ENCODE peak calls at places on chromosomes 12 and 14, in nine cellular contexts. Z is fibroblast of mammary gland, C is GM12865, L is HFFc6, U is cardiac muscle cell, K is GM12878, W is GM20000, M is astrocyte of the cerebellum, R is kidney. S is an unnamed sample.
A peak's percentile ranks its signal among the peaks of the same experiment; 100 is the strongest.

GRCh38 chr12:20657496-20657895 is 37.6 kb upstream of the SLCO1C1 start:
- DNase-seq in Z (no peak), C (no peak), L (no peak), U (no peak), K (no peak), W (no peak), M (no peak), R (no peak), S (no peak)

GRCh38 chr12:26252946-26253345 is 57.6 kb downstream of the SSPN start:
- DNase-seq in Z (no peak), C (no peak), L (no peak), U (peak; percentile 49), K (no peak), W (no peak), M (no peak), R (no peak), S (no peak)

GRCh38 chr12:836952-837351 is 84.6 kb downstream of the WNK1 start:
- DNase-seq in Z (no peak), C (no peak), L (no peak), U (no peak), K (no peak), W (no peak), M (no peak), R (no peak), S (no peak)

GRCh38 chr14:72512925-72513324 is 381.0 kb downstream of the DPF3 start:
- DNase-seq in Z (no peak), C (no peak), L (no peak), U (no peak), K (no peak), W (no peak), M (no peak), R (no peak), S (no peak)

GRCh38 chr12:26643532-26644315 is 189.3 kb downstream of the ITPR2 start:
- DNase-seq in Z (no peak), C (no peak), L (no peak), U (no peak), K (no peak), W (no peak), M (no peak), R (no peak), S (no peak)

GRCh38 chr12:119613319-119613936 is 19.9 kb downstream of the TMEM233 start:
- DNase-seq in Z (peak; percentile 53), C (no peak), L (no peak), U (no peak), K (no peak), W (no peak), M (no peak), R (no peak), S (no peak)

GRCh38 chr14:26598081-26598671 is 343 bp upstream of the NOVA1 start:
- DNase-seq in Z (peak; percentile 94), C (no peak), L (no peak), U (peak; percentile 97), K (no peak), W (peak; percentile 17), M (peak; percentile 87), R (peak; percentile 91), S (peak; percentile 12)

GRCh38 chr12:6563448-6564050 is 4.5 kb downstream of the NOP2 start:
- DNase-seq in Z (peak; percentile 54), C (peak; percentile 70), L (no peak), U (peak; percentile 60), K (no peak), W (peak; percentile 75), M (no peak), R (peak; percentile 68), S (peak; percentile 85)

GRCh38 chr12:56107242-56107641 is 2.9 kb downstream of the PA2G4 start:
- DNase-seq in Z (no peak), C (no peak), L (no peak), U (no peak), K (no peak), W (no peak), M (no peak), R (no peak), S (no peak)

GRCh38 chr12:102539651-102540553 is 59.5 kb upstream of the IGF1 start:
- DNase-seq in Z (peak; percentile 71), C (no peak), L (peak; percentile 95), U (peak; percentile 53), K (no peak), W (no peak), M (no peak), R (no peak), S (no peak)

DNA sequence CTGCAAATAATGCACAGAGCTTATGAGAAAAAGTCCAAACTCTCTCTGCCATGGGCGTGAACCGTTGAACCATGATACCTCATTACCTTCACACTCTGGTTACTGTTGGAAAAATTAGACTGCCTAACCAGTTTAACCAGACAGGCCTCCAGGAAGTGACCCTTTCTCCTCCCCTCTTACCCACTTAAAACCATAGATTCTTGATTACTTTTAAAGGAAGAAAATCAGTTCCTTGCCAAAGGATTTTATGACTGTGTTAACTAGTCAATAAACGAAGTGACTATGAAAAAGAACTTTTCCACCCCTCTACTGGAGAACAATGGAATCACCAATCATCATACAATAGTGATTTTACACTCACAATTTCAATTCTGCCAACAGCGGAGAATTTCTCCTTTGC is 254.0 kb upstream of the ATP2B1 start:
- DNase-seq in Z (peak; percentile 19), C (no peak), L (no peak), U (no peak), K (no peak), W (no peak), M (no peak), R (no peak), S (no peak)
- TF ChIP-seq CTCF in Z (peak; percentile 33), C (peak; percentile 12), L (peak; percentile 68), U (peak; percentile 27), K (peak; percentile 13), W (no peak), M (peak; percentile 27), R (no peak), S (peak; percentile 34)

DNA sequence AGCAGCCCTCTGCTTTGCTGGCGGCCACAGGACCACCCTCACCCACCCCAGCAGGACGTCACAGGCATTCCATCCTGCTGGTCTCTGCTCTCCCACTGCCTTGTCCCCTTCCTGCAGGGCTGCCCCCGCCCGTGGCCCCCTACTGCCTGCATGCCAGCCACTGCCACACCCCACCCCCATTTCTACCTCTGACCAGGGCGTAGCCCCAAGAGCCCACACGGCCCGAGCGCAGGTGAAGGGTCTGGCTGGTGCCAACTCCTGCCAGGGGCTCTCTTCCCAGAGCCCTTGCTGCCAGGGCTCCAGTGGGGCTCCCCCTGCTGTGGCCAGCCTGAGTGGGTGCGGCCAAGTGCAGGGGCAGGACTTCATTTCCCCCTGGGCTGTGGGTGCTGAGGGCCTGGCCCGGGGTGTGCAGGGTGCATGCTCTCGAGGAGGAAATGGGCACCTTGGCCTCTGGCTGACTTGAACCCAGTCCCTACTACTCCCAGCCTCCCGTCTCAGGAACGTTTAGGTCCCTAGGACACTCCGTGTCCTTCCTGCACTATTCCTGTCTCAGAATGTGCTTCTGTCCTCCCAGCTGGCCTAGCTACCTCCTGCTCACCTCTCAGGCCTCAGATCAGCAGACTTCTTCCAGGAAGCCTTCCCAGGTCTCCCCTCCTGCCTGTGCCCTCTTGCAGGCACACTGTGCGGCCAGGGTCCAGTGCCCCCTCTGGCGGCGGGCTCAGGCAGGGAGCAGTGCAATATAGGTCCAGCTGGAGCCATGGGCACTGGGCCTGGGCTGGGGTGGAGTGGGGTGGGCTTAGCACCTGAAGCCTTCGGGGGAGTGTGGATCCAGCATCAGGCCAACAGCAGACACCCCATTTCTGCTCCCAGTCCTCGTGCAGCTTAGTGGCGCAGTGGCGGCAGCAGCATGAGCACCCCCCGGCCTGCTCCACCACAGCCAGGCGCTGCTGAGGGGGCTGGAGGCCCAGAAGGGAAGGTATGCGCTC is 1.4 kb downstream of the LBHD2 start:
- DNase-seq in Z (no peak), C (no peak), L (no peak), U (no peak), K (no peak), W (no peak), M (no peak), R (peak; percentile 65), S (no peak)
- TF ChIP-seq CTCF in Z (peak; percentile 18), C (no peak), L (no peak), U (peak; percentile 36), K (peak; percentile 18), W (no peak), M (peak; percentile 31), R (no peak), S (no peak)

GRCh38 chr12:2457215-2458112 is 337.3 kb upstream of the FKBP4 start:
- DNase-seq in Z (no peak), C (no peak), L (no peak), U (no peak), K (no peak), W (no peak), M (no peak), R (no peak), S (no peak)

GRCh38 chr12:2456813-2457186 is 338.0 kb upstream of the FKBP4 start:
- DNase-seq in Z (no peak), C (no peak), L (no peak), U (no peak), K (no peak), W (no peak), M (no peak), R (no peak), S (no peak)

GRCh38 chr12:2455410-2455809 is 339.4 kb upstream of the FKBP4 start:
- DNase-seq in Z (no peak), C (no peak), L (no peak), U (no peak), K (no peak), W (no peak), M (no peak), R (no peak), S (no peak)

GRCh38 chr12:2454778-2455177 is 340.0 kb upstream of the FKBP4 start:
- DNase-seq in Z (no peak), C (no peak), L (no peak), U (no peak), K (no peak), W (no peak), M (no peak), R (no peak), S (no peak)

DNA sequence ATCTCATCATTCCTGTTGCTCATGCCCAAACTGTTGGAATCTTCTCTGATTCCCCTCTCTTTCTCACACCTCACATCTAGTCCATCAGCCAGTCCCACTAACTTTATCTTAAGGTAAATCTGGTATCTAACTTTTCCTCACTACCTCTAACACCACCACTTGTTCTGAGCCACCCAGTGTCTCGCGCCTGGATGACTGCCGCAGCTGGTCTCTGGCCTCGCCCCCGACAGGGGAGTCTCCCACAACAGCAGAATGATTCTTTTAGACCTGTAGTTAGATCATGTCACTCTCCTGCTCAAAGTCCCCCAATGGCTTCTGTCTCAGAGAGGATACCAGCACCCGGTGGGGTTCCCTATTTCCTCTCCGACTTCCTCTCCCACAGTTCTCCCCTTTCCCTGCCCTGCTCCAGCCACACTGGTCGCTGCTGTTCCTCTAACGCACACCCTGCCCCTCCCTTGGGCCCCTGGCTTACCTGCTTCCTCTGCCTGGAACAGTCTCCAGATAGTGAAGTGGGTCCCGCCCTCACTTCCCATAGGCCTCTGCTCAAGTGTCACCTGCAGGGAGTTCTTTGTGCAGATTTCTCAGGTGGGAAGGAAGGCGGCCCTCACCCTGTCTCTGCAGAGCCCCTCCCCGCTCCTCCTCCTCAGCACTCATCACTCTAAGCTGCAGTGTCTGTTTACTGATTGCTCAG is 338.5 kb upstream of the FKBP4 start:
- DNase-seq in Z (no peak), C (no peak), L (no peak), U (no peak), K (no peak), W (no peak), M (no peak), R (no peak), S (no peak)
- TF ChIP-seq CTCF in Z (no peak), C (no peak), L (no peak), U (no peak), K (no peak), W (no peak), M (no peak), R (no peak), S (no peak)

DNA sequence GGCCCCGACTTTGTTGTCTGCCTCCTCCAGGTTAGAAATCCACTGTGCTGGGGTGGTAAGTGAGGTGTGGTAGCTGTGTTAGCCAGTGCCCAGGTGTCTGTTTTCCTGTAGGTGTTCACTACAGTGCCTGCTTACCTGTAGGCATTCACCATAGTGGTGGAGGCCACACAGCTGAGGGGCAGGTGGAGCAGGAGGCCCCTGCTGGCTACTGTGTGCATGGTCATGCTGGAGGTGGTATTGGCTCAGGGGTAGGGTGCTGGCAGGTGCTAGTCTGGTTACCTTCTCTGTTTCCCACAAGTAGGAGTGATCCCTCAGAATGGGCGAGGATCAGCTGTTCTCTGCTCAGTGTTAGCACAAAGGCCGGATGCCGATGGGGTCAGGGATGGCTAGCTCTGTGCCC is 217.3 kb downstream of the SYT10 start:
- DNase-seq in Z (no peak), C (no peak), L (no peak), U (no peak), K (no peak), W (no peak), M (no peak), R (no peak), S (no peak)
- TF ChIP-seq CTCF in Z (no peak), C (no peak), L (no peak), U (no peak), K (no peak), W (no peak), M (no peak), R (no peak), S (no peak)

S was measured in activated CD8-positive, alpha-beta T cell treated with anti-CD3 and anti-CD28 coated beads for 36 hours.